ENCODE peak calls at places on chromosomes 2 and 18, in nine cellular contexts. One of them, this sample, is unnamed.

GRCh38 chr2:215664847-215665525 is 229.1 kb upstream of the FN1 start:
- DNase-seq in NCI-H1092 treated with DMSO at 0.1 percent for 48 hours: no peak
- DNase-seq in DMS153: no peak
- DNase-seq in HEK293T: no peak
- DNase-seq in neural crest cell: no peak
- DNase-seq in NCI-H2081: no peak
- DNase-seq in mucosa of gallbladder: no peak
- DNase-seq in A549: peak
- DNase-seq in Panc1: no peak
- DNase-seq in this sample: no peak

GRCh38 chr2:119104414-119104813 is 54.1 kb downstream of the C1QL2 start:
- DNase-seq in mucosa of gallbladder: no peak
- DNase-seq in HEK293T: no peak
- DNase-seq in A549: no peak
- DNase-seq in neural crest cell: no peak
- DNase-seq in DMS153: no peak
- DNase-seq in Panc1: no peak
- DNase-seq in NCI-H2081: no peak
- DNase-seq in NCI-H1092 treated with DMSO at 0.1 percent for 48 hours: no peak
- DNase-seq in this sample: no peak

GRCh38 chr2:100976634-100977391 is 25.3 kb upstream of the RPL31 start:
- DNase-seq in NCI-H1092 treated with DMSO at 0.1 percent for 48 hours: no peak
- DNase-seq in NCI-H2081: no peak
- DNase-seq in DMS153: no peak
- DNase-seq in neural crest cell: no peak
- DNase-seq in Panc1: no peak
- DNase-seq in mucosa of gallbladder: peak
- DNase-seq in A549: no peak
- DNase-seq in HEK293T: no peak
- DNase-seq in this sample: no peak

GRCh38 chr18:58276640-58277456 is 232.8 kb downstream of the NEDD4L start:
- DNase-seq in Panc1: no peak
- DNase-seq in NCI-H2081: no peak
- DNase-seq in NCI-H1092 treated with DMSO at 0.1 percent for 48 hours: no peak
- DNase-seq in A549: no peak
- DNase-seq in DMS153: no peak
- DNase-seq in HEK293T: no peak
- DNase-seq in neural crest cell: no peak
- DNase-seq in mucosa of gallbladder: no peak
- DNase-seq in this sample: no peak

GRCh38 chr2:134919360-134920210 is 963 bp downstream of the CCNT2 start:
- DNase-seq in mucosa of gallbladder: peak
- DNase-seq in A549: no peak
- DNase-seq in HEK293T: peak
- DNase-seq in NCI-H2081: peak
- DNase-seq in Panc1: peak
- DNase-seq in neural crest cell: peak
- DNase-seq in NCI-H1092 treated with DMSO at 0.1 percent for 48 hours: peak
- DNase-seq in DMS153: no peak
- DNase-seq in this sample: no peak

GRCh38 chr2:189247276-189247675 is 67.7 kb upstream of the COL5A2 start:
- DNase-seq in A549: no peak
- DNase-seq in Panc1: no peak
- DNase-seq in NCI-H1092 treated with DMSO at 0.1 percent for 48 hours: no peak
- DNase-seq in DMS153: no peak
- DNase-seq in NCI-H2081: no peak
- DNase-seq in HEK293T: no peak
- DNase-seq in neural crest cell: no peak
- DNase-seq in mucosa of gallbladder: no peak
- DNase-seq in this sample: no peak

GRCh38 chr2:200135082-200135481 is 171.4 kb upstream of the SPATS2L start:
- DNase-seq in Panc1: no peak
- DNase-seq in DMS153: no peak
- DNase-seq in mucosa of gallbladder: no peak
- DNase-seq in NCI-H1092 treated with DMSO at 0.1 percent for 48 hours: no peak
- DNase-seq in A549: no peak
- DNase-seq in neural crest cell: no peak
- DNase-seq in NCI-H2081: no peak
- DNase-seq in HEK293T: no peak
- DNase-seq in this sample: no peak

GRCh38 chr2:188786368-188786781 is 187.8 kb upstream of the COL3A1 start:
- DNase-seq in mucosa of gallbladder: no peak
- DNase-seq in Panc1: no peak
- DNase-seq in neural crest cell: no peak
- DNase-seq in NCI-H1092 treated with DMSO at 0.1 percent for 48 hours: no peak
- DNase-seq in A549: no peak
- DNase-seq in NCI-H2081: peak
- DNase-seq in DMS153: no peak
- DNase-seq in HEK293T: no peak
- DNase-seq in this sample: no peak

GRCh38 chr2:96265349-96265839 is 403 bp downstream of the TMEM127 start:
- DNase-seq in A549: peak
- DNase-seq in Panc1: no peak
- DNase-seq in HEK293T: peak
- DNase-seq in DMS153: no peak
- DNase-seq in neural crest cell: peak
- DNase-seq in NCI-H1092 treated with DMSO at 0.1 percent for 48 hours: no peak
- DNase-seq in mucosa of gallbladder: no peak
- DNase-seq in NCI-H2081: peak
- DNase-seq in this sample: peak

GRCh38 chr2:24050041-24050655 is 607 bp downstream of the FKBP1B start:
- DNase-seq in NCI-H2081: no peak
- DNase-seq in DMS153: no peak
- DNase-seq in NCI-H1092 treated with DMSO at 0.1 percent for 48 hours: no peak
- DNase-seq in mucosa of gallbladder: peak
- DNase-seq in neural crest cell: peak
- DNase-seq in A549: no peak
- DNase-seq in Panc1: no peak
- DNase-seq in HEK293T: peak
- DNase-seq in this sample: peak

This sample was measured in iPS-NIHi11.